ENCODE peak calls at places on chromosomes 5 and 9, in eight cellular contexts. P is body of pancreas, X is amniotic epithelial cell, F is osteocyte, A is lung microvascular endothelial cell, H is tibial artery, L is choroid plexus epithelial cell, R is putamen. U is an unnamed sample.

GRCh38 chr9:88302579-88303324 is 85.5 kb upstream of the SPIN1 start:
- DNase-seq in P (no peak), X (no peak), F (no peak), A (no peak), H (no peak), L (no peak), R (no peak), U (no peak)

GRCh38 chr5:130151239-130151638 is 247.0 kb downstream of the CHSY3 start:
- DNase-seq in P (no peak), X (no peak), F (no peak), A (no peak), H (no peak), L (peak; percentile 16), R (no peak), U (no peak)

GRCh38 chr5:35971186-35971877 is 19.9 kb downstream of the UGT3A1 start:
- DNase-seq in P (no peak), X (peak; percentile 1), F (no peak), A (no peak), H (no peak), L (no peak), R (no peak), U (no peak)

GRCh38 chr5:89181546-89181945 is 298.6 kb upstream of the MEF2C start:
- DNase-seq in P (no peak), X (no peak), F (no peak), A (no peak), H (no peak), L (no peak), R (no peak), U (no peak)

GRCh38 chr9:12816656-12817101 is 41.9 kb downstream of the LURAP1L start:
- DNase-seq in P (no peak), X (no peak), F (no peak), A (no peak), H (no peak), L (no peak), R (no peak), U (no peak)

GRCh38 chr5:4199461-4199860 is 603.8 kb downstream of the IRX1 start:
- DNase-seq in P (no peak), X (no peak), F (no peak), A (no peak), H (no peak), L (no peak), R (no peak), U (no peak)

GRCh38 chr5:180281706-180282105 is 10.2 kb downstream of the MAPK9 start:
- DNase-seq in P (no peak), X (no peak), F (no peak), A (no peak), H (no peak), L (no peak), R (no peak), U (no peak)

GRCh38 chr5:44387911-44388310 is 1.3 kb downstream of the FGF10 start:
- DNase-seq in P (peak; percentile 24), X (no peak), F (no peak), A (no peak), H (no peak), L (no peak), R (no peak), U (no peak)

GRCh38 chr5:93299596-93300308 is 281.3 kb downstream of the NR2F1-AS1 start:
- DNase-seq in P (no peak), X (no peak), F (no peak), A (no peak), H (no peak), L (peak; percentile 55), R (peak; percentile 44), U (no peak)

GRCh38 chr5:16461782-16462181 is 3.8 kb downstream of the ZNF622 start:
- DNase-seq in P (no peak), X (peak; percentile 99), F (no peak), A (no peak), H (no peak), L (peak; percentile 98), R (no peak), U (no peak)

GRCh38 chr9:20256284-20256948 is 365.9 kb downstream of the MLLT3 start:
- DNase-seq in P (no peak), X (no peak), F (no peak), A (no peak), H (no peak), L (no peak), R (no peak), U (no peak)

GRCh38 chr9:130423272-130423671 is 21.5 kb upstream of the ASS1 start:
- DNase-seq in P (no peak), X (no peak), F (no peak), A (no peak), H (no peak), L (no peak), R (no peak), U (peak; percentile 54)

GRCh38 chr9:95645992-95646391 is 129.2 kb upstream of the PTCH1 start:
- DNase-seq in P (no peak), X (no peak), F (no peak), A (peak; percentile 14), H (no peak), L (peak; percentile 12), R (no peak), U (no peak)

GRCh38 chr5:65907138-65907537 is 19.2 kb upstream of the ERBIN start:
- DNase-seq in P (no peak), X (no peak), F (no peak), A (no peak), H (no peak), L (peak; percentile 23), R (no peak), U (no peak)

GRCh38 chr5:157342822-157343402 is 77.0 kb downstream of the CYFIP2 start:
- DNase-seq in P (no peak), X (peak; percentile 32), F (no peak), A (peak; percentile 35), H (no peak), L (peak; percentile 46), R (no peak), U (peak; percentile 53)